ENCODE peak calls at places on chromosomes 16 and 17, in five cellular contexts. I is tibial nerve, Z is esophagus squamous epithelium, X is mesenchymal stem cell, J is stomach. F is an unnamed sample.

GRCh38 chr17:78805301-78805700 is 23.2 kb upstream of the CYTH1 start:
- DNase-seq in Z (no peak), X (no peak), J (peak; percentile 33), I (no peak), F (no peak)

GRCh38 chr17:14198013-14198412 is 38.6 kb downstream of the CDRT15 start:
- DNase-seq in I (no peak), X (peak; percentile 37), J (peak; percentile 57), Z (no peak), F (no peak)

GRCh38 chr17:8300629-8301242 is 5.5 kb upstream of the SLC25A35 start:
- DNase-seq in I (no peak), Z (no peak), J (peak; percentile 57), X (peak; percentile 70), F (peak; percentile 47)

GRCh38 chr17:63834431-63835166 is 7.1 kb upstream of the FTSJ3 start:
- DNase-seq in X (peak; percentile 89), Z (no peak), I (no peak), J (peak; percentile 38), F (no peak)

GRCh38 chr16:85624646-85625045 is 11.5 kb downstream of the GSE1 start:
- DNase-seq in Z (no peak), X (no peak), I (no peak), J (no peak), F (no peak)

GRCh38 chr16:86270696-86271095 is 239.6 kb upstream of the FOXF1 start:
- DNase-seq in X (peak; percentile 18), I (no peak), Z (no peak), J (no peak), F (peak; percentile 12)

GRCh38 chr16:57462978-57463362 is 491 bp downstream of the POLR2C start:
- DNase-seq in Z (no peak), I (no peak), X (peak; percentile 32), J (no peak), F (no peak)

GRCh38 chr17:56601613-56602012 is 8.1 kb downstream of the NOG start:
- DNase-seq in X (no peak), Z (no peak), I (no peak), J (no peak), F (no peak)

GRCh38 chr16:58338205-58338604 is 43.4 kb upstream of the PRSS54 start:
- DNase-seq in I (no peak), X (no peak), Z (no peak), J (no peak), F (no peak)

GRCh38 chr16:81693047-81693446 is 86.0 kb upstream of the PLCG2 start:
- DNase-seq in J (no peak), X (no peak), Z (no peak), I (no peak), F (no peak)

DNA sequence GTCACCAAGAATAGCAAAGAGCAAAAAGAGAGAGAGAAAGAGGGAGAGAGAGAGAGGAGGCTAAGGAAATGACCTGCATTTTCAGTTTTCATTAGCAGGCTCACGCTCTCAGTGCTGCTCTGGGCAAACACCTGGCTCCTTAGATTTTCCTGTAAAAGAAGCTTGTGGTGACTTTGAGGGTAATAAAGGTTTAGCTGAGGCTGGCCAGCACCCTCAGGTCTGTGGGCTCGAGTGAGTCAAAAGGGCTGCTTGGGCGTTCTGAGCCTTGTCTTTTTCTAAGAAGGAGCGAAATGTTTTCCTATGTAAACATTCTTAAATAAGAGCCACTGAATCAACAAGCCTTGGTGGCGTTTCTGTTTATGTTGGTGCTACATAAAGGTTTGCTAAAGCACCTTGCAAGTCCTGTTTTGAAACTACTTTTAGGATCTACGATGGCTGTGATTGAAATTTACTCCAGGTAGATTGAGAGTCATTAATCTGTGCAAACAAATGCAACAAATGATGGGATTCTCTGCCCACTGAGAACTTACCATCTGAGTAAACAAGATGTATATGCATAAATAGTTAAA is 38.8 kb downstream of the SHISA6 start:
- DNase-seq in I (no peak), X (no peak), J (no peak), Z (no peak), F (no peak)
- H3K27ac ChIP-seq in I (no peak overlapping the region), X (no peak overlapping the region), J (peak overlapping the region; percentile 49), Z (no peak overlapping the region), F (no peak overlapping the region)

GRCh38 chr16:65783709-65784474 is 582.6 kb upstream of the CDH5 start:
- DNase-seq in Z (no peak), X (no peak), J (no peak), I (no peak), F (no peak)
- H3K4me3 ChIP-seq in Z (no peak overlapping the region), X (no peak overlapping the region), J (no peak overlapping the region), I (no peak overlapping the region), F (no peak overlapping the region)

GRCh38 chr16:29973384-29974246 is at the start of gene TAOK2:
- DNase-seq in Z (peak; percentile 90), X (peak; percentile 99), J (peak; percentile 99), I (peak; percentile 94), F (peak; percentile 97)

GRCh38 chr16:29974291-29975133 is 844 bp downstream of the TAOK2 start:
- DNase-seq in X (peak; percentile 27), J (no peak), I (no peak), Z (no peak), F (no peak)

GRCh38 chr16:29971304-29971703 is 2.4 kb upstream of the TAOK2 start:
- DNase-seq in I (no peak), Z (no peak), X (no peak), J (no peak), F (no peak)

GRCh38 chr16:29972500-29972899 is 1.2 kb upstream of the TAOK2 start:
- DNase-seq in J (no peak), X (no peak), Z (no peak), I (no peak), F (no peak)

DNA sequence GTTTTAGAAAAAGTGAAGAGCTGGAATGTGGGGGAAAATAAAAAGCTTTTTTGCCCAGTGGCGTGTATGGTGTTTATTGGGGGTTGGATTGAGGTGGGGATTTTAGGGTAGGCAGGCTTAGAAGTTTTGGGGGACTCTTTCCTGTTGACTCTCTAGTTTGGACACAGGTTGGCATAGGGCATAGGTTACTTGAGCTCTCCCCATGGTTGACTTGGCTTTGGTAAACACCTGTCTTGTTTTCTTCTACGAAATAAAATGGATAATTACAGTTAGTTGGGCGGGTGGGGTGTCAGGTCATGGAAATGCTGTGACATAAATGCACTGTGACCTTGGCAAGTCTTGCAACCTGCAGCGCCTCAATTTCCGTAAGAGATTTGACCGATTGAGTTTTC is 680 bp upstream of the TAOK2 start:
- DNase-seq in Z (no peak), I (no peak), J (no peak), X (no peak), F (no peak)
- H3K27ac ChIP-seq in Z (peak overlapping the region; percentile 94), I (no peak overlapping the region), J (peak overlapping the region; percentile 93), X (peak overlapping the region; percentile 59), F (peak overlapping the region; percentile 74)

DNA sequence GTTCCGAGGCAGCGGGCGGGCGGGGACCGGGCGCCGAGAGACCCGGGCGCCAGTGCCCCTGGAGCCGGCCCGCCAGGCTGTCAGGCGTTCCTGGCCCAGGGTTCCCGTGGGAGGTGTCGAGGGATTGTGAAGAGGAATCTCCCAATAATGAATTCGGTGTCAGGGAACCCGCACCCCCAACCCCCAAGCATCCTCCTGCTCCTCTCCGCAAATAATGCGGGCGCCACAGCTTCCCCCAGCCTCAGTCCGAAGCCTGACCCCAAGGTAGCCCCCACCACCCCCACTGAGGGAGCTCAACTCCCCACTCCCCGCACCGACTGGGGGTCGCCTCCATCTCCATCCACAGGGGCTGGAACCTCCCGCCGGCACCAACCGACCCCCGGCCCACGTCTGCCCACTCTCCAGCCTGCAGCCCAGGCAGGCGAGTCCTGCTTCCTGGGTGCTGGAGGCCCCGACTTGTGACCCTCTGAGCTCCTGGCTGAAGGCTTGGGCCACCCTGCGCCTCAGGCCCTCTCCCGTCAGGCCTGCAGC is 641 bp upstream of the CASKIN1 start:
- DNase-seq in X (no peak), J (no peak), I (no peak), Z (no peak), F (no peak)
- H3K4me3 ChIP-seq in X (peak overlapping the region; percentile 62), J (peak overlapping the region; percentile 34), I (no peak overlapping the region), Z (no peak overlapping the region), F (no peak overlapping the region)